ENCODE peak calls at places on chromosomes 6 and 20, in six cellular contexts. One of them, this sample, is unnamed.
A peak's percentile ranks its signal among the peaks of the same experiment; 100 is the strongest.

GRCh38 chr6:52994031-52994788 is 874 bp downstream of the GSTA4 start:
- DNase-seq in activated naive CD8-positive, alpha-beta T cell treated with anti-CD3 and anti-CD28 coated beads, Interleukin-2, amount 50 U/mL, for 24 hours: no peak
- DNase-seq in MV-4-11: no peak
- DNase-seq in ecto neural progenitor cell: peak; percentile 54
- DNase-seq in EH: peak; percentile 62
- DNase-seq in heart left ventricle: no peak
- DNase-seq in this sample: no peak

GRCh38 chr20:53865905-53866786 is 204.2 kb downstream of the BCAS1 start:
- DNase-seq in ecto neural progenitor cell: peak; percentile 72
- DNase-seq in MV-4-11: peak; percentile 23
- DNase-seq in heart left ventricle: peak; percentile 33
- DNase-seq in EH: peak; percentile 68
- DNase-seq in activated naive CD8-positive, alpha-beta T cell treated with anti-CD3 and anti-CD28 coated beads, Interleukin-2, amount 50 U/mL, for 24 hours: no peak
- DNase-seq in this sample: peak; percentile 17

GRCh38 chr6:166386111-166386510 is 3.4 kb upstream of the MPC1 start:
- DNase-seq in heart left ventricle: no peak
- DNase-seq in MV-4-11: no peak
- DNase-seq in ecto neural progenitor cell: no peak
- DNase-seq in EH: no peak
- DNase-seq in activated naive CD8-positive, alpha-beta T cell treated with anti-CD3 and anti-CD28 coated beads, Interleukin-2, amount 50 U/mL, for 24 hours: no peak
- DNase-seq in this sample: no peak

GRCh38 chr6:63799313-63799712 is 163.7 kb downstream of the PHF3 start:
- DNase-seq in EH: no peak
- DNase-seq in MV-4-11: no peak
- DNase-seq in activated naive CD8-positive, alpha-beta T cell treated with anti-CD3 and anti-CD28 coated beads, Interleukin-2, amount 50 U/mL, for 24 hours: no peak
- DNase-seq in heart left ventricle: no peak
- DNase-seq in ecto neural progenitor cell: no peak
- DNase-seq in this sample: no peak

GRCh38 chr20:24309596-24309995 is 159.8 kb upstream of the SYNDIG1 start:
- DNase-seq in activated naive CD8-positive, alpha-beta T cell treated with anti-CD3 and anti-CD28 coated beads, Interleukin-2, amount 50 U/mL, for 24 hours: no peak
- DNase-seq in heart left ventricle: no peak
- DNase-seq in MV-4-11: no peak
- DNase-seq in ecto neural progenitor cell: no peak
- DNase-seq in EH: peak; percentile 3
- DNase-seq in this sample: no peak

GRCh38 chr20:36181934-36182603 is 27.5 kb downstream of the EPB41L1 start:
- DNase-seq in heart left ventricle: no peak
- DNase-seq in MV-4-11: peak; percentile 60
- DNase-seq in ecto neural progenitor cell: no peak
- DNase-seq in activated naive CD8-positive, alpha-beta T cell treated with anti-CD3 and anti-CD28 coated beads, Interleukin-2, amount 50 U/mL, for 24 hours: no peak
- DNase-seq in EH: peak; percentile 76
- DNase-seq in this sample: peak; percentile 8

GRCh38 chr6:166598441-166599138 is 12.1 kb upstream of the RAMACL start:
- DNase-seq in activated naive CD8-positive, alpha-beta T cell treated with anti-CD3 and anti-CD28 coated beads, Interleukin-2, amount 50 U/mL, for 24 hours: no peak
- DNase-seq in MV-4-11: peak; percentile 42
- DNase-seq in heart left ventricle: peak; percentile 62
- DNase-seq in ecto neural progenitor cell: no peak
- DNase-seq in EH: peak; percentile 98
- DNase-seq in this sample: no peak

GRCh38 chr6:136979206-136979605 is 57.1 kb downstream of the SLC35D3 start:
- DNase-seq in activated naive CD8-positive, alpha-beta T cell treated with anti-CD3 and anti-CD28 coated beads, Interleukin-2, amount 50 U/mL, for 24 hours: no peak
- DNase-seq in MV-4-11: no peak
- DNase-seq in heart left ventricle: no peak
- DNase-seq in EH: no peak
- DNase-seq in ecto neural progenitor cell: no peak
- DNase-seq in this sample: no peak

GRCh38 chr6:6712258-6712978 is 123.9 kb downstream of the LY86 start:
- DNase-seq in heart left ventricle: no peak
- DNase-seq in MV-4-11: peak; percentile 95
- DNase-seq in EH: peak; percentile 64
- DNase-seq in activated naive CD8-positive, alpha-beta T cell treated with anti-CD3 and anti-CD28 coated beads, Interleukin-2, amount 50 U/mL, for 24 hours: no peak
- DNase-seq in ecto neural progenitor cell: no peak
- DNase-seq in this sample: peak; percentile 81

GRCh38 chr6:14423955-14424354 is 306.4 kb downstream of the CD83 start:
- DNase-seq in heart left ventricle: no peak
- DNase-seq in EH: no peak
- DNase-seq in MV-4-11: no peak
- DNase-seq in activated naive CD8-positive, alpha-beta T cell treated with anti-CD3 and anti-CD28 coated beads, Interleukin-2, amount 50 U/mL, for 24 hours: no peak
- DNase-seq in ecto neural progenitor cell: no peak
- DNase-seq in this sample: no peak

GRCh38 chr20:40714109-40714508 is 25.1 kb upstream of the MAFB start:
- DNase-seq in heart left ventricle: no peak
- DNase-seq in activated naive CD8-positive, alpha-beta T cell treated with anti-CD3 and anti-CD28 coated beads, Interleukin-2, amount 50 U/mL, for 24 hours: no peak
- DNase-seq in ecto neural progenitor cell: no peak
- DNase-seq in MV-4-11: no peak
- DNase-seq in EH: no peak
- DNase-seq in this sample: no peak

GRCh38 chr20:1327241-1327653 is 1.7 kb downstream of the SDCBP2 start:
- DNase-seq in ecto neural progenitor cell: peak; percentile 36
- DNase-seq in heart left ventricle: peak; percentile 75
- DNase-seq in EH: peak; percentile 61
- DNase-seq in MV-4-11: peak; percentile 25
- DNase-seq in activated naive CD8-positive, alpha-beta T cell treated with anti-CD3 and anti-CD28 coated beads, Interleukin-2, amount 50 U/mL, for 24 hours: no peak
- DNase-seq in this sample: peak; percentile 14

GRCh38 chr6:163860194-163861081 is 445.9 kb downstream of the QKI start:
- DNase-seq in ecto neural progenitor cell: no peak
- DNase-seq in EH: peak; percentile 79
- DNase-seq in MV-4-11: peak; percentile 66
- DNase-seq in heart left ventricle: no peak
- DNase-seq in activated naive CD8-positive, alpha-beta T cell treated with anti-CD3 and anti-CD28 coated beads, Interleukin-2, amount 50 U/mL, for 24 hours: no peak
- DNase-seq in this sample: peak; percentile 82

GRCh38 chr20:5122861-5123260 is 3.1 kb upstream of the PCNA start:
- DNase-seq in activated naive CD8-positive, alpha-beta T cell treated with anti-CD3 and anti-CD28 coated beads, Interleukin-2, amount 50 U/mL, for 24 hours: no peak
- DNase-seq in EH: no peak
- DNase-seq in heart left ventricle: no peak
- DNase-seq in ecto neural progenitor cell: no peak
- DNase-seq in MV-4-11: no peak
- DNase-seq in this sample: peak; percentile 95

GRCh38 chr6:108260126-108260808 is 573 bp downstream of the SNX3 start:
- DNase-seq in MV-4-11: no peak
- DNase-seq in heart left ventricle: no peak
- DNase-seq in activated naive CD8-positive, alpha-beta T cell treated with anti-CD3 and anti-CD28 coated beads, Interleukin-2, amount 50 U/mL, for 24 hours: peak; percentile 26
- DNase-seq in ecto neural progenitor cell: no peak
- DNase-seq in EH: peak; percentile 57
- DNase-seq in this sample: peak; percentile 81

GRCh38 chr6:125597411-125598253 is 151.8 kb upstream of the HEY2 start:
- DNase-seq in heart left ventricle: peak; percentile 44
- DNase-seq in EH: peak; percentile 17
- DNase-seq in activated naive CD8-positive, alpha-beta T cell treated with anti-CD3 and anti-CD28 coated beads, Interleukin-2, amount 50 U/mL, for 24 hours: no peak
- DNase-seq in ecto neural progenitor cell: no peak
- DNase-seq in MV-4-11: no peak
- DNase-seq in this sample: no peak

GRCh38 chr6:16324622-16325225 is 86.3 kb downstream of the GMPR start:
- DNase-seq in activated naive CD8-positive, alpha-beta T cell treated with anti-CD3 and anti-CD28 coated beads, Interleukin-2, amount 50 U/mL, for 24 hours: no peak
- DNase-seq in MV-4-11: no peak
- DNase-seq in heart left ventricle: peak; percentile 9
- DNase-seq in ecto neural progenitor cell: no peak
- DNase-seq in EH: peak; percentile 24
- DNase-seq in this sample: no peak

GRCh38 chr6:89840538-89840937 is 10.9 kb downstream of the CASP8AP2 start:
- DNase-seq in activated naive CD8-positive, alpha-beta T cell treated with anti-CD3 and anti-CD28 coated beads, Interleukin-2, amount 50 U/mL, for 24 hours: no peak
- DNase-seq in ecto neural progenitor cell: no peak
- DNase-seq in MV-4-11: peak; percentile 76
- DNase-seq in heart left ventricle: peak; percentile 37
- DNase-seq in EH: peak; percentile 50
- DNase-seq in this sample: no peak

GRCh38 chr6:125910518-125910917 is 46.1 kb upstream of the HINT3 start:
- DNase-seq in MV-4-11: peak; percentile 84
- DNase-seq in EH: peak; percentile 58
- DNase-seq in heart left ventricle: no peak
- DNase-seq in activated naive CD8-positive, alpha-beta T cell treated with anti-CD3 and anti-CD28 coated beads, Interleukin-2, amount 50 U/mL, for 24 hours: no peak
- DNase-seq in ecto neural progenitor cell: no peak
- DNase-seq in this sample: no peak

GRCh38 chr6:105642708-105643107 is 239.8 kb upstream of the PREP start:
- DNase-seq in MV-4-11: no peak
- DNase-seq in activated naive CD8-positive, alpha-beta T cell treated with anti-CD3 and anti-CD28 coated beads, Interleukin-2, amount 50 U/mL, for 24 hours: no peak
- DNase-seq in heart left ventricle: no peak
- DNase-seq in ecto neural progenitor cell: no peak
- DNase-seq in EH: peak; percentile 12
- DNase-seq in this sample: no peak

GRCh38 chr6:24766685-24767462 is 7.9 kb upstream of the GMNN start:
- DNase-seq in ecto neural progenitor cell: no peak
- DNase-seq in EH: peak; percentile 57
- DNase-seq in heart left ventricle: no peak
- DNase-seq in MV-4-11: peak; percentile 43
- DNase-seq in activated naive CD8-positive, alpha-beta T cell treated with anti-CD3 and anti-CD28 coated beads, Interleukin-2, amount 50 U/mL, for 24 hours: no peak
- DNase-seq in this sample: peak; percentile 75

GRCh38 chr20:11686195-11686594 is 231.5 kb upstream of the BTBD3 start:
- DNase-seq in MV-4-11: no peak
- DNase-seq in activated naive CD8-positive, alpha-beta T cell treated with anti-CD3 and anti-CD28 coated beads, Interleukin-2, amount 50 U/mL, for 24 hours: no peak
- DNase-seq in heart left ventricle: no peak
- DNase-seq in ecto neural progenitor cell: no peak
- DNase-seq in EH: no peak
- DNase-seq in this sample: no peak

GRCh38 chr6:35449287-35449881 is 2.8 kb upstream of the FANCE start:
- DNase-seq in heart left ventricle: no peak
- DNase-seq in activated naive CD8-positive, alpha-beta T cell treated with anti-CD3 and anti-CD28 coated beads, Interleukin-2, amount 50 U/mL, for 24 hours: peak; percentile 18
- DNase-seq in EH: peak; percentile 80
- DNase-seq in MV-4-11: peak; percentile 80
- DNase-seq in ecto neural progenitor cell: no peak
- DNase-seq in this sample: peak; percentile 91

This sample was measured in OCI-M1.